ENCODE peak calls at places on chromosome X, in six cellular contexts. H is HFF-Myc, S is MM.1S, A is cardiac muscle cell, R is OCI-LY7, G is fibroblast of pulmonary artery. M is an unnamed sample.

GRCh38 chrX:83759872-83760271 is 101.1 kb upstream of the CYLC1 start:
- DNase-seq in H (no peak), S (peak; percentile 60), A (peak; percentile 44), R (peak; percentile 36), G (no peak), M (no peak)

GRCh38 chrX:41452972-41453371 is 5.8 kb downstream of the NYX start:
- DNase-seq in H (no peak), S (no peak), A (no peak), R (no peak), G (peak; percentile 36), M (no peak)

GRCh38 chrX:33211356-33212254 is at the start of gene DMD:
- DNase-seq in H (no peak), S (no peak), A (peak; percentile 94), R (no peak), G (peak; percentile 92), M (peak; percentile 86)

GRCh38 chrX:138711399-138712347 is at the start of gene FGF13:
- DNase-seq in H (no peak), S (peak; percentile 68), A (peak; percentile 90), R (no peak), G (no peak), M (no peak)

GRCh38 chrX:32582729-32583128 is 628.6 kb downstream of the DMD start:
- DNase-seq in H (no peak), S (no peak), A (no peak), R (no peak), G (no peak), M (no peak)

GRCh38 chrX:56766554-56767412 is 37.7 kb downstream of the NBDY start:
- DNase-seq in H (no peak), S (peak; percentile 24), A (no peak), R (no peak), G (peak; percentile 64), M (peak; percentile 42)

GRCh38 chrX:139559383-139560042 is 29.0 kb downstream of the F9 start:
- DNase-seq in H (no peak), S (peak; percentile 68), A (peak; percentile 69), R (peak; percentile 76), G (peak; percentile 55), M (no peak)

GRCh38 chrX:25523574-25523973 is 507.8 kb upstream of the ARX start:
- DNase-seq in H (no peak), S (no peak), A (peak; percentile 47), R (peak; percentile 1), G (peak; percentile 75), M (no peak)

GRCh38 chrX:97290199-97290598 is 406.5 kb downstream of the RPA4 start:
- DNase-seq in H (no peak), S (no peak), A (no peak), R (no peak), G (no peak), M (no peak)

GRCh38 chrX:118182050-118182449 is 65.4 kb upstream of the KLHL13 start:
- DNase-seq in H (no peak), S (no peak), A (no peak), R (no peak), G (no peak), M (no peak)

GRCh38 chrX:35289952-35290351 is 347.4 kb downstream of the FAM47B start:
- DNase-seq in H (no peak), S (no peak), A (no peak), R (no peak), G (no peak), M (no peak)

GRCh38 chrX:119763175-119763574 is 4.8 kb downstream of the SOWAHD start:
- DNase-seq in H (no peak), S (no peak), A (no peak), R (no peak), G (peak; percentile 64), M (no peak)

GRCh38 chrX:107601326-107601725 is 27.0 kb upstream of the PRPS1 start:
- DNase-seq in H (no peak), S (no peak), A (no peak), R (no peak), G (no peak), M (no peak)

GRCh38 chrX:21666679-21667078 is 8.5 kb upstream of the KLHL34 start:
- DNase-seq in H (no peak), S (no peak), A (no peak), R (no peak), G (no peak), M (no peak)

GRCh38 chrX:148133099-148133725 is 152.1 kb downstream of the FMR1NB start:
- DNase-seq in H (no peak), S (peak; percentile 29), A (no peak), R (peak; percentile 64), G (peak; percentile 0), M (no peak)

GRCh38 chrX:75784689-75785491 is at the start of gene MAGEE2:
- DNase-seq in H (no peak), S (no peak), A (no peak), R (no peak), G (no peak), M (no peak)

GRCh38 chrX:58025979-58026378 is 115.7 kb upstream of the ZXDA start:
- DNase-seq in H (no peak), S (peak; percentile 65), A (no peak), R (peak; percentile 59), G (peak; percentile 18), M (no peak)

GRCh38 chrX:129462707-129463106 is 60.6 kb downstream of the SMARCA1 start:
- DNase-seq in H (no peak), S (peak; percentile 31), A (no peak), R (no peak), G (no peak), M (no peak)
- TF ChIP-seq CTCF in H (no peak), S (peak; percentile 36), A (peak; percentile 11), R (peak; percentile 51), G (peak; percentile 12), M (peak; percentile 49)

GRCh38 chrX:154382483-154383069 is 3.5 kb downstream of the EMD start:
- DNase-seq in H (no peak), S (no peak), A (no peak), R (no peak), G (no peak), M (no peak)

GRCh38 chrX:154383359-154384283 is 4.5 kb downstream of the EMD start:
- DNase-seq in H (no peak), S (no peak), A (no peak), R (no peak), G (no peak), M (no peak)

GRCh38 chrX:154380787-154381186 is 1.7 kb downstream of the EMD start:
- DNase-seq in H (no peak), S (no peak), A (no peak), R (no peak), G (no peak), M (no peak)

GRCh38 chrX:154381271-154381670 is 2.2 kb downstream of the EMD start:
- DNase-seq in H (no peak), S (no peak), A (no peak), R (no peak), G (no peak), M (no peak)

DNA sequence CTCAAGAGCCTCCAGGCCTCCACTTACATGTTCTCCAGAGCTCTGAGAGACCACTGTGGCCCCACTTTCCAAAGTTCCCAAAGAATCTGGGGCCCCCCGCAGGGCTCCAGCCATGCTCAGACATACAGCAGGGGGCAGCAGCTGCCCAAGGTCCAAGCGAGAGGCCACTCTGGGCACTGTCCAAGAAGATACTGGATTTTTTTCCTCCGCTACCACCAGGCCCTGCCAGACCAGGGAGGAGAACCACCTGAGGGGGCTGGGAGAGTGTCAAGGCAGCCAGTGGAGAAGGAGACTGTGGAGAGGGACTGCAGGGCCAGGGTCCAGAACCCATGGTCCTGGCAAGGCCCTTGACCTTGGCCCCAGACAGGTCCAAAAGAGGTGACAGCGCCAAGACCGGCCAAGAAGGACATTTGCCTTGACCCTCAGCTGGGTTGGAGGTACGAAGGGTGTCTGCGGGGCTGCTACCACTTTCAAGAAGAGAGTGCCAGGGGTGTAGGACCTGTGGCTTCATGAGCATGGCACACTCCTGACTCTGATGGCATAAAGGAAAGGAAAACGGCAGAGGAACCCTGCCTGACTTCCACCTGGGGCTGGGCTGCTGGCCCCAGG is 5.3 kb downstream of the EMD start:
- DNase-seq in H (no peak), S (no peak), A (no peak), R (no peak), G (peak; percentile 44), M (no peak)
- TF ChIP-seq CTCF in H (no peak), S (peak; percentile 15), A (peak; percentile 54), R (peak; percentile 33), G (peak; percentile 36), M (peak; percentile 35)

GRCh38 chrX:65866146-65866545 is 173.7 kb downstream of the VSIG4 start:
- DNase-seq in H (no peak), S (peak; percentile 69), A (no peak), R (no peak), G (no peak), M (no peak)

GRCh38 chrX:65866762-65867161 is 173.1 kb downstream of the VSIG4 start:
- DNase-seq in H (no peak), S (no peak), A (no peak), R (no peak), G (no peak), M (no peak)

GRCh38 chrX:65874765-65875164 is 165.1 kb downstream of the VSIG4 start:
- DNase-seq in H (no peak), S (no peak), A (no peak), R (no peak), G (no peak), M (no peak)

GRCh38 chrX:65874110-65874509 is 165.8 kb downstream of the VSIG4 start:
- DNase-seq in H (no peak), S (no peak), A (no peak), R (no peak), G (no peak), M (no peak)

GRCh38 chrX:65871671-65872311 is 168.1 kb downstream of the VSIG4 start:
- DNase-seq in H (no peak), S (peak; percentile 19), A (no peak), R (peak; percentile 20), G (peak; percentile 51), M (no peak)
- TF ChIP-seq CTCF in H (no peak), S (no peak), A (no peak), R (peak; percentile 27), G (peak; percentile 14), M (no peak)

GRCh38 chrX:146707781-146708180 is 101.8 kb upstream of the CXorf51B start:
- DNase-seq in H (no peak), S (no peak), A (no peak), R (no peak), G (no peak), M (no peak)
- TF ChIP-seq CTCF in H (no peak), S (no peak), A (no peak), R (no peak), G (no peak), M (no peak)

DNA sequence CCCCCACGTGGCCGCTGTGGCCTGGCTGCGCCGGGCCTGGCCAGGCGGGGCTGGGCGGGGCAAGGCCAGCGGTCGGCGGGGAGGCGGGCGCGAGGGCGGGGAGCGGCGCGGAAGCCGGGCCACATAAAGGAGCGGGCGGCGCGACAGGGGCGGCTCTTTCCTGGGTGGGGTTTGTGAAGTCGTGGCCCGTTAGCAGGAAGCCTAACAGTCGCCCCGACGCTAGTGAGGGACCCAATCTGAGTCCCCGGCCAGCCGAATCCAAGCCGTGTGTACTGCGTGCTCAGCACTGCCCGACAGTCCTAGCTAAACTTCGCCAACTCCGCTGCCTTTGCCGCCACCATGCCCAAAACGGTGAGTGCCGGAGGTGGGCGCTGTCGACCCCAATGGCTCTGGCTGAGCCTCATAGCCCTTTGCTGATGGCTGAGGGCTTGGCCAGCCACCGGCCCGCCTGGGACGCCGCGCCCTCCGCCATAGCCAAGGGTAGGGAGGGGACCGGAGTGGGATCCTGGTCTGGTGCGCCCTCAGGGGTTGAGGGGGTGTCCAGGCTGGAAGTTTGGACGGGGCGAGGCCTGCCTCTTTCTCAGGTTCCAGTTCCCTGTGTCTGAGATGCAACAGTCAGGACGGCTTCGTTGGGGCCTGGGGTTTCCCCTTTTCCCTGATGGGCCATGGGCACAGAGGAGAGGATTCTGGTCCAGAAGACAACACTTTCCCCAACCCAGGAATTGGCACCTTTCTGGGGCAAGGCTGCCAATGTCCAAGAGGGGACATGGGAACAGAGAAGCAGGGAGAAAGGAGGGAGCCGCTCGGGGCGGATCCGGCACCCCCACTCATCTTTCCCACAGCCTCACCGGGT is at the start of gene MSN:
- DNase-seq in H (no peak), S (peak; percentile 70), A (peak; percentile 62), R (peak; percentile 67), G (peak; percentile 54), M (peak; percentile 87)
- TF ChIP-seq CTCF in H (no peak), S (peak; percentile 14), A (no peak), R (peak; percentile 47), G (peak; percentile 9), M (peak; percentile 41)

M was measured in osteocyte.